ENCODE peak calls at places on chromosome 14, in ten cellular contexts. T is stimulated activated CD4-positive, alpha-beta T cell treated with anti-CD3 and anti-CD28 coated beads, TNF-alpha, amount 100 ng/mL, for 1 hour; J is effector CD4-positive, alpha-beta T cell; B is NCI-H2029; G is T-cell; V is NCI-H460; F is aorta; L is lower lobe of right lung; C is AG09309; D is sciatic nerve. U is an unnamed sample.
A peak's percentile ranks its signal among the peaks of the same experiment; 100 is the strongest.

GRCh38 chr14:99605299-99605961 is 1.4 kb upstream of the CCDC85C start:
- DNase-seq in G (peak; percentile 74), T (peak; percentile 60), B (no peak), D (peak; percentile 71), V (peak; percentile 27), F (peak; percentile 86), L (peak; percentile 76), C (no peak), J (peak; percentile 74), U (peak; percentile 78)

GRCh38 chr14:101823081-101823480 is 61.6 kb downstream of the PPP2R5C start:
- DNase-seq in T (no peak), L (no peak), V (no peak), D (no peak), C (no peak), J (peak; percentile 39), G (no peak), B (no peak), F (no peak), U (no peak)

GRCh38 chr14:104332634-104333270 is 194.4 kb downstream of the KIF26A start:
- DNase-seq in V (no peak), B (no peak), T (no peak), L (peak; percentile 46), F (no peak), G (no peak), J (no peak), D (peak; percentile 65), C (no peak), U (peak; percentile 38)

GRCh38 chr14:53153702-53154112 is 584 bp upstream of the DDHD1 start:
- DNase-seq in J (no peak), V (no peak), B (no peak), L (no peak), C (no peak), T (no peak), D (no peak), F (no peak), G (no peak), U (no peak)

GRCh38 chr14:99683619-99684355 is at the start of gene CYP46A1:
- DNase-seq in C (peak; percentile 97), B (peak; percentile 90), F (peak; percentile 100), G (peak; percentile 99), T (peak; percentile 98), J (peak; percentile 99), L (peak; percentile 100), V (peak; percentile 99), D (peak; percentile 100), U (peak; percentile 100)

GRCh38 chr14:35727764-35728163 is 81.3 kb downstream of the RALGAPA1 start:
- DNase-seq in C (no peak), L (no peak), T (no peak), V (no peak), D (no peak), B (no peak), G (no peak), F (no peak), J (no peak), U (no peak)

GRCh38 chr14:93752980-93753561 is 35.2 kb downstream of the PRIMA1 start:
- DNase-seq in D (peak; percentile 75), G (no peak), F (peak; percentile 89), C (no peak), T (no peak), L (no peak), V (no peak), B (no peak), J (no peak), U (peak; percentile 81)

GRCh38 chr14:68012861-68013260 is 193.3 kb downstream of the RAD51B start:
- DNase-seq in G (no peak), C (no peak), B (no peak), D (no peak), L (no peak), T (no peak), J (no peak), V (no peak), F (no peak), U (no peak)

GRCh38 chr14:64266206-64266605 is 28.0 kb downstream of the ESR2 start:
- DNase-seq in C (peak; percentile 11), T (no peak), F (no peak), D (no peak), G (no peak), J (no peak), V (peak; percentile 53), L (no peak), B (no peak), U (no peak)

GRCh38 chr14:105904379-105904778 is 378.0 kb downstream of the TMEM121 start:
- DNase-seq in B (no peak), G (no peak), D (no peak), L (no peak), F (no peak), V (no peak), T (no peak), J (no peak), C (no peak), U (no peak)

GRCh38 chr14:61564623-61565091 is 130.7 kb upstream of the HIF1A start:
- DNase-seq in D (no peak), B (no peak), V (peak; percentile 33), L (no peak), T (no peak), G (no peak), C (peak; percentile 86), J (no peak), F (no peak), U (no peak)

GRCh38 chr14:52327374-52328226 is 13.5 kb downstream of the PTGER2 start:
- DNase-seq in D (no peak), L (no peak), G (no peak), B (peak; percentile 25), F (no peak), J (no peak), T (no peak), C (no peak), V (no peak), U (no peak)

GRCh38 chr14:75831971-75832370 is 149.8 kb downstream of the TGFB3 start:
- DNase-seq in B (peak; percentile 50), T (no peak), G (no peak), D (no peak), F (no peak), V (no peak), L (no peak), C (no peak), J (no peak), U (no peak)

GRCh38 chr14:26597136-26598080 is at the start of gene NOVA1:
- DNase-seq in G (no peak), V (no peak), F (peak; percentile 78), B (no peak), J (no peak), L (peak; percentile 46), T (no peak), C (no peak), D (peak; percentile 70), U (peak; percentile 25)

GRCh38 chr14:100578552-100578951 is 8.7 kb downstream of the BEGAIN start:
- DNase-seq in D (peak; percentile 12), J (no peak), G (no peak), T (no peak), V (no peak), C (no peak), B (no peak), F (no peak), L (no peak), U (no peak)

GRCh38 chr14:53890611-53891091 is 66.0 kb downstream of the BMP4 start:
- DNase-seq in T (no peak), G (no peak), C (no peak), F (no peak), J (no peak), B (no peak), L (no peak), D (no peak), V (no peak), U (no peak)

GRCh38 chr14:101192661-101193000 is 289.1 kb upstream of the RTL1 start:
- DNase-seq in T (no peak), V (no peak), G (no peak), B (no peak), J (no peak), F (no peak), D (peak; percentile 18), L (no peak), C (no peak), U (no peak)

GRCh38 chr14:53619625-53620324 is 336.9 kb downstream of the BMP4 start:
- DNase-seq in G (no peak), T (no peak), C (peak; percentile 23), F (no peak), B (no peak), J (no peak), D (no peak), L (no peak), V (no peak), U (no peak)

GRCh38 chr14:37596790-37597189 is 1.4 kb downstream of the TTC6 start:
- DNase-seq in V (no peak), F (no peak), J (no peak), C (no peak), G (no peak), D (no peak), L (no peak), T (no peak), B (peak; percentile 56), U (no peak)

GRCh38 chr14:95770777-95771176 is 56.9 kb upstream of the TCL1A start:
- DNase-seq in J (no peak), F (no peak), V (no peak), C (no peak), G (no peak), T (no peak), D (no peak), L (no peak), B (peak; percentile 11), U (no peak)

GRCh38 chr14:65478596-65478995 is 66.1 kb downstream of the FUT8 start:
- DNase-seq in F (no peak), L (no peak), G (no peak), J (no peak), C (peak; percentile 43), D (no peak), B (peak; percentile 36), T (no peak), V (no peak), U (no peak)